ENCODE peak calls at places on chromosomes 1 and 21, in nine cellular contexts. R is A549; M is NCI-H1092; V is aorta; L is foreskin fibroblast; F is activated T-helper 2 cell treated with anti-CD3 and anti-CD28 coated beads, Interferon-gamma antibody, Interleukin-2, Interleukin-4, amounts not matched to agents 10 μg/mL and 5 μg/mL and 100 μg/mL, durations not matched to agents 14 hours and 24 hours and 36 hours; G is COR-L47; T is activated CD4-positive, alpha-beta memory T cell treated with anti-CD3 and anti-CD28 coated beads for 36 hours; N is anterior cingulate cortex. D is an unnamed sample.

GRCh38 chr1:14928886-14929546 is 224.5 kb upstream of the TMEM51 start:
- DNase-seq in M (no peak), N (no peak), G (no peak), F (no peak), V (no peak), L (no peak), T (no peak), R (no peak), D (no peak)

GRCh38 chr1:22582670-22583635 is 19.7 kb downstream of the EPHA8 start:
- DNase-seq in T (no peak), F (no peak), V (no peak), L (no peak), G (no peak), R (no peak), N (no peak), M (peak; percentile 87), D (no peak)

GRCh38 chr21:25759573-25759972 is 24.8 kb downstream of the GABPA start:
- DNase-seq in G (no peak), V (no peak), T (no peak), F (no peak), N (no peak), M (no peak), L (peak; percentile 6), R (no peak), D (no peak)

GRCh38 chr1:168347630-168348029 is 67.0 kb downstream of the TBX19 start:
- DNase-seq in R (no peak), F (no peak), V (no peak), L (no peak), M (no peak), G (no peak), T (no peak), N (no peak), D (no peak)

GRCh38 chr1:192443616-192444015 is 126.8 kb downstream of the RGS21 start:
- DNase-seq in R (no peak), L (peak; percentile 48), G (no peak), T (no peak), F (no peak), V (no peak), M (no peak), N (no peak), D (no peak)

GRCh38 chr1:31694069-31694909 is 9.5 kb downstream of the COL16A1 start:
- DNase-seq in G (no peak), T (no peak), M (no peak), L (peak; percentile 55), R (no peak), V (no peak), F (no peak), N (no peak), D (no peak)

GRCh38 chr1:171805395-171806115 is 24.1 kb downstream of the METTL13 start:
- DNase-seq in N (no peak), T (no peak), R (no peak), V (no peak), G (no peak), F (no peak), M (no peak), L (no peak), D (no peak)

GRCh38 chr21:40385883-40386282 is 461.1 kb downstream of the DSCAM start:
- DNase-seq in G (no peak), T (no peak), M (no peak), L (no peak), V (no peak), N (no peak), R (no peak), F (no peak), D (no peak)

GRCh38 chr1:228305721-228306152 is 97.9 kb downstream of the OBSCN start:
- DNase-seq in M (no peak), N (no peak), V (no peak), R (no peak), L (no peak), G (no peak), T (no peak), F (no peak), D (no peak)

GRCh38 chr21:38950388-38951094 is 144.8 kb downstream of the ETS2 start:
- DNase-seq in T (no peak), M (no peak), L (peak; percentile 86), G (no peak), V (no peak), F (no peak), R (no peak), N (no peak), D (no peak)

GRCh38 chr1:76031496-76031895 is 43.0 kb upstream of the ST6GALNAC3 start:
- DNase-seq in G (no peak), T (no peak), L (no peak), R (no peak), N (no peak), M (no peak), V (no peak), F (no peak), D (no peak)

GRCh38 chr1:41866285-41866684 is 52.4 kb downstream of the HIVEP3 start:
- DNase-seq in F (no peak), G (no peak), T (no peak), V (no peak), L (no peak), M (no peak), N (no peak), R (no peak), D (no peak)

GRCh38 chr1:228691926-228692325 is 43.4 kb upstream of the RHOU start:
- DNase-seq in T (no peak), L (peak; percentile 42), V (no peak), F (no peak), G (peak; percentile 27), R (peak; percentile 72), N (no peak), M (peak; percentile 32), D (peak; percentile 7)

GRCh38 chr21:29939859-29940245 is at the start of gene GRIK1:
- DNase-seq in F (no peak), R (no peak), V (no peak), M (no peak), L (peak; percentile 54), T (no peak), G (no peak), N (no peak), D (no peak)

GRCh38 chr1:11862890-11863289 is 4.1 kb upstream of the NPPB start:
- DNase-seq in F (no peak), G (no peak), N (no peak), R (no peak), T (no peak), M (no peak), L (no peak), V (no peak), D (no peak)

GRCh38 chr1:200877839-200878551 is 5.2 kb downstream of the GPR25 start:
- DNase-seq in T (peak; percentile 89), N (no peak), L (no peak), V (peak; percentile 33), R (no peak), M (no peak), G (no peak), F (no peak), D (no peak)

GRCh38 chr1:234721476-234722266 is 111.7 kb upstream of the IRF2BP2 start:
- DNase-seq in F (no peak), L (peak; percentile 93), M (no peak), G (no peak), V (no peak), N (no peak), T (no peak), R (no peak), D (no peak)

GRCh38 chr1:37288900-37289299 is 185.5 kb upstream of the ZC3H12A start:
- DNase-seq in M (no peak), R (no peak), F (no peak), L (no peak), T (peak; percentile 46), N (no peak), G (no peak), V (no peak), D (peak; percentile 97)

GRCh38 chr1:150808851-150809250 is 791 bp upstream of the CTSK start:
- DNase-seq in L (peak; percentile 82), M (no peak), V (no peak), F (no peak), G (no peak), R (no peak), N (no peak), T (no peak), D (no peak)

GRCh38 chr1:100499412-100499811 is 38.5 kb upstream of the GPR88 start:
- DNase-seq in M (no peak), R (no peak), N (no peak), V (no peak), L (peak; percentile 26), G (no peak), F (no peak), T (no peak), D (no peak)

GRCh38 chr1:217911908-217912307 is 280.8 kb downstream of the SPATA17 start:
- DNase-seq in V (no peak), G (peak; percentile 14), M (no peak), T (no peak), F (no peak), N (no peak), R (peak; percentile 11), L (no peak), D (no peak)

GRCh38 chr1:245855846-245856730 is 651.0 kb downstream of the SMYD3 start:
- DNase-seq in L (peak; percentile 33), N (no peak), V (no peak), R (no peak), G (no peak), F (no peak), M (no peak), T (no peak), D (no peak)

GRCh38 chr1:6427445-6428390 is 3.1 kb downstream of the ESPN start:
- DNase-seq in V (no peak), N (no peak), L (no peak), T (no peak), F (no peak), M (no peak), G (peak; percentile 39), R (no peak), D (no peak)

GRCh38 chr1:21238141-21238800 is 52.0 kb downstream of the ECE1 start:
- DNase-seq in R (no peak), N (no peak), V (no peak), M (no peak), F (no peak), L (peak; percentile 90), T (no peak), G (no peak), D (no peak)

GRCh38 chr1:164588388-164589341 is 29.7 kb downstream of the PBX1 start:
- DNase-seq in L (peak; percentile 80), N (no peak), F (no peak), T (no peak), M (peak; percentile 80), G (peak; percentile 25), V (peak; percentile 91), R (no peak), D (no peak)

GRCh38 chr1:240737268-240737667 is 125.3 kb upstream of the GREM2 start:
- DNase-seq in F (no peak), V (no peak), M (no peak), L (no peak), R (no peak), N (no peak), T (no peak), G (no peak), D (no peak)

GRCh38 chr1:101366513-101367215 is 129.8 kb downstream of the S1PR1 start:
- DNase-seq in V (no peak), G (no peak), R (no peak), T (no peak), L (peak; percentile 39), M (no peak), N (no peak), F (no peak), D (no peak)

GRCh38 chr1:211036701-211037494 is 97.0 kb downstream of the KCNH1 start:
- DNase-seq in R (peak; percentile 75), L (peak; percentile 90), N (no peak), T (peak; percentile 12), M (no peak), V (no peak), G (no peak), F (no peak), D (no peak)

GRCh38 chr21:45249626-45250025 is 38.1 kb downstream of the POFUT2 start:
- DNase-seq in G (no peak), F (no peak), L (no peak), V (peak; percentile 28), R (no peak), M (no peak), T (no peak), N (no peak), D (no peak)

GRCh38 chr1:241608379-241609033 is 31.7 kb downstream of the CHML start:
- DNase-seq in T (no peak), R (no peak), L (peak; percentile 81), M (no peak), V (no peak), N (no peak), F (no peak), G (no peak), D (no peak)

GRCh38 chr1:234827181-234827580 is 217.2 kb upstream of the IRF2BP2 start:
- DNase-seq in N (no peak), F (no peak), G (no peak), R (no peak), L (no peak), T (no peak), V (no peak), M (no peak), D (no peak)

D was measured in GM12864.